ENCODE peak calls at places on chromosome 11, in four cellular contexts. P is IMR-90, C is mesendoderm, G is H1. B is an unnamed sample.
A peak's percentile ranks its signal among the peaks of the same experiment; 100 is the strongest.

GRCh38 chr11:43504316-43504950 is 145.7 kb downstream of the TTC17 start:
- DNase-seq in P (peak; percentile 13), C (peak; percentile 60), G (peak; percentile 47), B (peak; percentile 63)

GRCh38 chr11:13955971-13956421 is 6.5 kb upstream of the SPON1 start:
- DNase-seq in P (peak; percentile 71), C (peak; percentile 81), G (peak; percentile 63), B (peak; percentile 71)

GRCh38 chr11:79287952-79288351 is 152.9 kb downstream of the TENM4 start:
- DNase-seq in P (no peak), C (no peak), G (no peak), B (no peak)

GRCh38 chr11:114738954-114739353 is 60.6 kb downstream of the NXPE2 start:
- DNase-seq in P (peak; percentile 49), C (peak; percentile 62), G (peak; percentile 64), B (peak; percentile 45)

GRCh38 chr11:96155627-96156378 is 187.2 kb downstream of the MAML2 start:
- DNase-seq in P (peak; percentile 97), C (peak; percentile 86), G (no peak), B (peak; percentile 51)

GRCh38 chr11:33801821-33802413 is 27.6 kb upstream of the FBXO3 start:
- DNase-seq in P (no peak), C (peak; percentile 45), G (no peak), B (no peak)

GRCh38 chr11:96199563-96200025 is 143.4 kb downstream of the MAML2 start:
- DNase-seq in P (peak; percentile 80), C (no peak), G (no peak), B (no peak)

GRCh38 chr11:10934293-10934850 is 76.5 kb upstream of the ZBED5 start:
- DNase-seq in P (no peak), C (no peak), G (no peak), B (peak; percentile 42)

GRCh38 chr11:128499613-128500213 is 87.6 kb downstream of the ETS1 start:
- DNase-seq in P (no peak), C (no peak), G (no peak), B (no peak)

GRCh38 chr11:78419327-78419726 is 1.7 kb upstream of the GAB2 start:
- DNase-seq in P (peak; percentile 99), C (peak; percentile 18), G (no peak), B (no peak)

GRCh38 chr11:41872458-41872857 is 413.0 kb upstream of the LRRC4C start:
- DNase-seq in P (no peak), C (peak; percentile 3), G (no peak), B (no peak)

GRCh38 chr11:19253149-19253540 is 12.4 kb upstream of the E2F8 start:
- DNase-seq in P (no peak), C (no peak), G (no peak), B (no peak)

GRCh38 chr11:100981196-100981824 is 148.3 kb downstream of the PGR start:
- DNase-seq in P (no peak), C (no peak), G (no peak), B (no peak)

GRCh38 chr11:76629133-76629852 is 41.3 kb downstream of the LRRC32 start:
- DNase-seq in P (peak; percentile 75), C (no peak), G (no peak), B (no peak)

GRCh38 chr11:5117588-5117987 is 20.6 kb downstream of the OR52A5 start:
- DNase-seq in P (no peak), C (no peak), G (no peak), B (no peak)

GRCh38 chr11:32310218-32310601 is 125.1 kb downstream of the WT1 start:
- DNase-seq in P (no peak), C (no peak), G (no peak), B (no peak)

GRCh38 chr11:47354913-47355282 is 2.4 kb upstream of the MYBPC3 start:
- DNase-seq in P (no peak), C (no peak), G (no peak), B (peak; percentile 52)

GRCh38 chr11:699753-700152 is 4.1 kb downstream of the TMEM80 start:
- DNase-seq in P (no peak), C (no peak), G (no peak), B (no peak)
- H3K56ac ChIP-seq in P (no peak overlapping the region), C (no peak overlapping the region), G (no peak overlapping the region), B (no peak overlapping the region)

GRCh38 chr11:132343445-132343844 is 973.0 kb downstream of the NTM start:
- DNase-seq in P (no peak), C (no peak), G (no peak), B (no peak)
- H3K27ac ChIP-seq in P (no peak overlapping the region), C (no peak overlapping the region), G (no peak overlapping the region), B (no peak overlapping the region)

DNA sequence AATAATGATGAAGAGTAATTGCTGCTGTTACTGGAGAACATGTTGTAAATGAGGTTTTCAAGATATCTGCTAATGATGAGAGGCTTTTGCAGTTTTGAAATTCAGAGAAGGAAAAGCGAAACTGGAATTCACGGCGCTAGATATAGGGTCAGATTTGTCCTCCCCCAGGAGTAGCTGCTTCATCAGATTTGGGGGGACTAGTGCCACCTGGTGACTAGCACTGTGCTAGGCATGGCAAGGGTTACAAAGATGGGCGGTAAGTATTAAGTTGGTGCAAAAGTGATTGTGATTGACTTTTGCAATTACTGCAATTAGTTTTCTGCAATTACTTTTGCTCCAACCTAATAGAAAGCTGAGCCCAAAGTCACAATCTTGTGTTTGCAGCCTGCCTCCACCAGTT is 879.9 kb upstream of the TENM4 start:
- DNase-seq in P (no peak), C (peak; percentile 13), G (no peak), B (peak; percentile 28)
- H3K56ac ChIP-seq in P (no peak overlapping the region), C (no peak overlapping the region), G (no peak overlapping the region), B (no peak overlapping the region)

GRCh38 chr11:112157274-112157766 is 6.6 kb downstream of the IL18 start:
- DNase-seq in P (peak; percentile 100), C (peak; percentile 26), G (no peak), B (no peak)
- H3K27ac ChIP-seq in P (peak overlapping the region; percentile 62), C (no peak overlapping the region), G (no peak overlapping the region), B (no peak overlapping the region)

GRCh38 chr11:8799273-8799672 is 111.7 kb upstream of the AKIP1 start:
- DNase-seq in P (no peak), C (no peak), G (no peak), B (no peak)
- H3K56ac ChIP-seq in P (no peak overlapping the region), C (peak overlapping the region; percentile 30), G (no peak overlapping the region), B (no peak overlapping the region)